ENCODE peak calls at places on chromosomes 5 and 9, in ten cellular contexts. Z is fibroblast of mammary gland; I is effector memory CD4-positive, alpha-beta T cell; H is posterior vena cava; L is naive thymus-derived CD8-positive, alpha-beta T cell; P is NCI-H510A; K is right cardiac atrium; R is Peyer's patch; X is iris pigment epithelial cell; V is hepatic stellate cell. A is an unnamed sample.

GRCh38 chr9:69931340-69931739 is 110.7 kb downstream of the CFAP95 start:
- DNase-seq in Z (no peak), I (no peak), H (no peak), L (no peak), P (no peak), K (no peak), R (no peak), X (no peak), V (no peak), A (no peak)

GRCh38 chr5:88672644-88673493 is 210.1 kb downstream of the MEF2C start:
- DNase-seq in Z (no peak), I (no peak), H (no peak), L (no peak), P (no peak), K (no peak), R (no peak), X (no peak), V (no peak), A (no peak)

GRCh38 chr9:37187713-37188439 is 67.5 kb downstream of the ZCCHC7 start:
- DNase-seq in Z (peak), I (no peak), H (no peak), L (no peak), P (no peak), K (no peak), R (no peak), X (peak), V (no peak), A (no peak)

GRCh38 chr9:133403766-133404439 is 13.9 kb downstream of the REXO4 start:
- DNase-seq in Z (peak), I (peak), H (no peak), L (peak), P (no peak), K (no peak), R (peak), X (peak), V (no peak), A (peak)

GRCh38 chr5:31626604-31627234 is 12.2 kb upstream of the PDZD2 start:
- DNase-seq in Z (no peak), I (no peak), H (no peak), L (no peak), P (no peak), K (no peak), R (no peak), X (no peak), V (no peak), A (no peak)

GRCh38 chr5:83512051-83512745 is 40.7 kb downstream of the VCAN start:
- DNase-seq in Z (no peak), I (no peak), H (no peak), L (no peak), P (no peak), K (no peak), R (no peak), X (peak), V (no peak), A (no peak)

GRCh38 chr5:140648132-140648432 is 453 bp downstream of the IK start:
- DNase-seq in Z (no peak), I (no peak), H (no peak), L (no peak), P (no peak), K (no peak), R (no peak), X (no peak), V (peak), A (no peak)

GRCh38 chr5:123359866-123360569 is 63.2 kb downstream of the CEP120 start:
- DNase-seq in Z (peak), I (no peak), H (no peak), L (no peak), P (no peak), K (peak), R (no peak), X (no peak), V (no peak), A (no peak)

GRCh38 chr5:169742773-169743296 is 105.8 kb downstream of the DOCK2 start:
- DNase-seq in Z (peak), I (no peak), H (no peak), L (no peak), P (no peak), K (peak), R (no peak), X (peak), V (peak), A (no peak)

GRCh38 chr9:136264046-136264802 is 18.6 kb upstream of the QSOX2 start:
- DNase-seq in Z (no peak), I (no peak), H (no peak), L (no peak), P (no peak), K (peak), R (no peak), X (no peak), V (no peak), A (no peak)

GRCh38 chr5:135324160-135324559 is 74.9 kb downstream of the MACROH2A1 start:
- DNase-seq in Z (no peak), I (no peak), H (no peak), L (no peak), P (no peak), K (no peak), R (no peak), X (no peak), V (no peak), A (no peak)

GRCh38 chr5:119913425-119913824 is 284.1 kb downstream of the FAM170A start:
- DNase-seq in Z (no peak), I (no peak), H (no peak), L (no peak), P (peak), K (no peak), R (no peak), X (no peak), V (no peak), A (no peak)

GRCh38 chr9:76181020-76181641 is 213.1 kb downstream of the RFK start:
- DNase-seq in Z (peak), I (no peak), H (no peak), L (no peak), P (peak), K (no peak), R (no peak), X (peak), V (no peak), A (no peak)

GRCh38 chr5:91049112-91049511 is 334.0 kb downstream of the ARRDC3 start:
- DNase-seq in Z (no peak), I (no peak), H (no peak), L (no peak), P (no peak), K (no peak), R (no peak), X (no peak), V (no peak), A (no peak)

GRCh38 chr5:849651-850301 is 1.0 kb downstream of the ZDHHC11 start:
- DNase-seq in Z (no peak), I (no peak), H (peak), L (no peak), P (no peak), K (peak), R (peak), X (no peak), V (no peak), A (no peak)

GRCh38 chr5:73174100-73174815 is 1.3 kb downstream of the TMEM174 start:
- DNase-seq in Z (no peak), I (no peak), H (no peak), L (no peak), P (no peak), K (no peak), R (no peak), X (no peak), V (no peak), A (no peak)

GRCh38 chr5:4947106-4947505 is 193.0 kb upstream of the ADAMTS16 start:
- DNase-seq in Z (no peak), I (no peak), H (no peak), L (no peak), P (no peak), K (no peak), R (no peak), X (no peak), V (no peak), A (no peak)

GRCh38 chr5:135034186-135034962 is at the start of gene PITX1:
- DNase-seq in Z (peak), I (no peak), H (no peak), L (peak), P (peak), K (no peak), R (peak), X (peak), V (no peak), A (no peak)

GRCh38 chr9:2919347-2919746 is 75.5 kb upstream of the PUM3 start:
- DNase-seq in Z (peak), I (no peak), H (no peak), L (no peak), P (no peak), K (no peak), R (no peak), X (peak), V (no peak), A (no peak)

GRCh38 chr5:107265268-107265667 is 405.5 kb downstream of the EFNA5 start:
- DNase-seq in Z (no peak), I (no peak), H (no peak), L (no peak), P (no peak), K (no peak), R (no peak), X (no peak), V (no peak), A (no peak)

A was measured in NCI-H2107.